ENCODE peak calls at places on chromosomes 5 and 9, in seven cellular contexts. I is HCT116; Z is neuronal stem cell; Y is CD8-positive, alpha-beta T cell; P is CD8-positive, alpha-beta memory T cell; K is brain microvascular endothelial cell; X is dorsolateral prefrontal cortex. H is an unnamed sample.

GRCh38 chr5:3340471-3340870 is 255.2 kb upstream of the IRX1 start:
- DNase-seq in P (no peak), I (no peak), K (no peak), Z (no peak), Y (no peak), X (no peak), H (no peak)

GRCh38 chr5:137344723-137345322 is 154.3 kb downstream of the SPOCK1 start:
- DNase-seq in I (peak; percentile 36), Z (peak; percentile 35), P (no peak), X (no peak), K (peak; percentile 73), Y (no peak), H (no peak)

GRCh38 chr5:112668016-112668415 is 69.7 kb upstream of the APC start:
- DNase-seq in I (no peak), X (no peak), K (no peak), Z (no peak), P (no peak), Y (no peak), H (no peak)

GRCh38 chr5:53679261-53679660 is 118.8 kb downstream of the NDUFS4 start:
- DNase-seq in Y (no peak), Z (no peak), K (peak; percentile 75), P (no peak), X (no peak), I (no peak), H (no peak)

GRCh38 chr9:132546148-132547051 is 36.0 kb upstream of the BARHL1 start:
- DNase-seq in X (no peak), I (no peak), Y (no peak), P (no peak), K (peak; percentile 11), Z (peak; percentile 43), H (no peak)

GRCh38 chr5:127564002-127564769 is 46.7 kb downstream of the PRRC1 start:
- DNase-seq in Y (peak; percentile 12), Z (peak; percentile 65), K (peak; percentile 56), I (peak; percentile 48), X (no peak), P (peak; percentile 45), H (peak; percentile 21)

GRCh38 chr5:40172721-40173120 is 507.0 kb upstream of the PTGER4 start:
- DNase-seq in P (no peak), I (no peak), X (no peak), Z (no peak), K (no peak), Y (no peak), H (no peak)

GRCh38 chr5:126645132-126645531 is 44.4 kb downstream of the PHAX start:
- DNase-seq in X (no peak), Z (no peak), P (no peak), I (no peak), Y (no peak), K (no peak), H (no peak)

GRCh38 chr9:123420560-123421210 is 64.7 kb downstream of the CRB2 start:
- DNase-seq in I (no peak), X (no peak), P (no peak), Y (no peak), K (no peak), Z (no peak), H (no peak)

GRCh38 chr5:78888580-78889187 is 96.4 kb downstream of the ARSB start:
- DNase-seq in Z (no peak), Y (no peak), X (no peak), I (no peak), P (no peak), K (no peak), H (no peak)

GRCh38 chr9:15211160-15211993 is 95.6 kb downstream of the TTC39B start:
- DNase-seq in P (peak; percentile 53), Z (peak; percentile 67), I (peak; percentile 50), X (no peak), K (peak; percentile 82), Y (peak; percentile 42), H (no peak)

GRCh38 chr5:168092786-168093185 is 198.7 kb upstream of the WWC1 start:
- DNase-seq in K (no peak), I (no peak), X (no peak), Z (no peak), P (no peak), Y (no peak), H (no peak)

GRCh38 chr9:132077881-132078280 is 1.8 kb downstream of the MED27 start:
- DNase-seq in P (no peak), I (no peak), Y (no peak), X (no peak), K (no peak), Z (no peak), H (no peak)

DNA sequence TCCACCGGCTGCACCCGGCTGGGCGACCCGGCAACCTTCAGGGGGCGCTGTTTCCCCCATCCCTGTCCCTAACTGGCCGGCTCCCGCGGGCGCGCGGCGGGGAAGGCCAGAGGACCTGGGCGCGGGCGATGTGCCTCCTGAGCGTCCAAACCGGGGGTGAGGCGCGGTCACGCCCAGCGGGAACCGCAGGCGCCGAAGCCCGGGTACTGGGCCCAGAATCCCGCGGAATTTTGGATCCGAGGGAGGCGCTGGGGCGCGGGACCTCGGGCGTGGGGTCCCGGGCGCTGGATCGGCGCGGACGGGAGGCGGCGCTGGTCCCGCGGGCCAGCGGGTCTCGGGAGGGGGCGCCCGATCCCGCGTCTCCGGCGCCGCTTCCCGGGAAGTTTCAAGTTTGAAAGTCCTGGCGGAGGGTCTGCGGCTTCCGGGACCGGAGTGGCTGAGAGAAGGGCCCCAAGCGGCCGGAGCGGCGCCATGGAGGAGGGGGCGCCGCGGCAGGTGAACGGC is at the start of gene PKN3:
- DNase-seq in P (peak; percentile 80), Y (peak; percentile 78), X (peak; percentile 83), Z (peak; percentile 91), K (peak; percentile 65), I (peak; percentile 69), H (peak; percentile 88)
- H3K27ac ChIP-seq in P (peak within 1 kb of the TSS; percentile 57), Y (no peak within 1 kb of the TSS), X (peak within 1 kb of the TSS; percentile 62), Z (peak within 1 kb of the TSS; percentile 75), K (peak within 1 kb of the TSS; percentile 6), I (peak within 1 kb of the TSS; percentile 87), H (peak within 1 kb of the TSS; percentile 83)

GRCh38 chr9:110282023-110282766 is 25.9 kb upstream of the TXN start:
- DNase-seq in X (no peak), P (no peak), Y (no peak), K (no peak), Z (no peak), I (no peak), H (no peak)
- H3K27me3 ChIP-seq in X (no peaks in the 10 kb centered on the region), P (no peaks in the 10 kb centered on the region), Y (no peaks in the 10 kb centered on the region), K (no peaks in the 10 kb centered on the region), Z (peaks cover under 1% of the 10 kb centered on the region), I (no peaks in the 10 kb centered on the region), H (no peaks in the 10 kb centered on the region)

DNA sequence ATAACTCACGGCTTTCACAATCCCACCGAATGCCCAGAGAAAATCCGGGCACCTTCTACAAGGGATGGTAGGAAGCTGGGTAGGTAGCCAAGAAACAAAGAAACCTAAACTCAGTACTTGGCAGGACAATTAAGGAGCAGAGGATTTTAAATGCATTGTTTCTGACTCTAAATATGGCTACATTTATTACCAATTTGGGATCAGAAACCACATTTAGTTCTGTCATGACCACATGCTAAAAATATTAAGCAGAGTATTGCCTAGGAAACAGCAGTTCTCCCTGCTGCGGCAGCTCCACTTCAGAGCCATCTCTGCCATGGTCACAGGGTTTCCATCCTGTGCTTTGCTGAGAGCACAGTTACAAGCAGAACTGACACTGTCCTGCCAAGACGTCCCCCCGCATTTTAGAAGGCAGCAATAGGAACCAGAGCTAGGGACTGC is 57.5 kb downstream of the SIL1 start:
- DNase-seq in P (no peak), K (no peak), X (peak; percentile 62), I (no peak), Y (no peak), Z (no peak), H (no peak)
- H3K27ac ChIP-seq in P (no peak overlapping the region), K (no peak overlapping the region), X (peak overlapping the region; percentile 56), I (no peak overlapping the region), Y (no peak overlapping the region), Z (no peak overlapping the region), H (peak overlapping the region; percentile 69)

DNA sequence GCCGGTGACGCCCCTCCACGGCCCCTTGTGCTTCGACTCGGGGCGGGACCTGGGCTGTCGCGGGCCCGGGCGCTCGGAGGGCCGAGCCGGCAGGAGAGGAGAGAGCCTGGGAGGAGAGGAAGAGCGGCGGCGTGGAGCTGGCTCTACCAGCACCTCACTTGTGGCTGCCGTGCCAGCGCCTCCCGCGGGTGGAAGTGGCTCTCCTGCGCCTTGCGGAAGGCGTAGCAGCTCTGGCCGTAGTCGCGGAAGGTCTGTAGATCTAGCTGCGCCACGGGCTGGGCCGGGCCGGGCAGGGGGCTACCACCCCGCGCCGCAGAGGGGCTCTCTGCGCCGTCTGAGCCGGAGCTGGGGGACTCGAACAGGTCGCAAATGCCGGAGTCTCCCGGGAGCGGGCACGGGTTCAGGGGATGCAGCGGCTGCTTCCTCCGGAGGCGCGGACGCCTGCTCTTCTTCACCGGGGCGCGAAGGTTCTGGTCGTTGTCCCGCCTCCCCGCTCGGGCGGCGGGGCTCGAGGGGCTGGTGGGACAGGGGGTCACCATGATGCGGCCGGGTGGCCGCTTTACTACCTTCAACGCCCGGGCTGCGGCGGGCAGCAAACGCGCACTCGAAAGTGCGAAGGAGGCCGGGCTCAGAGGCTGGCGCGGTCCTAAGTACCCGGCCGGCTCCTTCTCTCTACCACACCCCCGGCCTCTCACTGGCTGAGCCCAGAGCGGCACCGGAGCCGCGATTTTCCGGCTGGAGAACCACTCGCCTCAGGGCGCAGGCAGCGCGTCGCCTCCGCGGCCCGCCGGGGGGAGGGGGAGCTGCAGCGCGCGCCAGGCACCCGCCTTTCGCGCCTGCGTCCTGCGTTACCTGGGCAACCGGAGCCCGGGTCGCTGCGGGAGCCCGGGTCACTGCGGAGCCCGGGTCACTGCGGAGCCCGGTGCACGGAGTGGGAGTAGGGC is at the start of gene CCNO:
- DNase-seq in Y (no peak), P (peak; percentile 49), X (peak; percentile 72), I (peak; percentile 70), K (peak; percentile 44), Z (peak; percentile 85), H (peak; percentile 52)
- H3K27me3 ChIP-seq in Y (peaks cover 60% of the 10 kb centered on the region), P (peaks cover 55% of the 10 kb centered on the region), X (peaks cover 27% of the 10 kb centered on the region), I (no peaks in the 10 kb centered on the region), K (peaks cover 50% of the 10 kb centered on the region), Z (peaks cover 80% of the 10 kb centered on the region), H (peaks cover 22% of the 10 kb centered on the region)

DNA sequence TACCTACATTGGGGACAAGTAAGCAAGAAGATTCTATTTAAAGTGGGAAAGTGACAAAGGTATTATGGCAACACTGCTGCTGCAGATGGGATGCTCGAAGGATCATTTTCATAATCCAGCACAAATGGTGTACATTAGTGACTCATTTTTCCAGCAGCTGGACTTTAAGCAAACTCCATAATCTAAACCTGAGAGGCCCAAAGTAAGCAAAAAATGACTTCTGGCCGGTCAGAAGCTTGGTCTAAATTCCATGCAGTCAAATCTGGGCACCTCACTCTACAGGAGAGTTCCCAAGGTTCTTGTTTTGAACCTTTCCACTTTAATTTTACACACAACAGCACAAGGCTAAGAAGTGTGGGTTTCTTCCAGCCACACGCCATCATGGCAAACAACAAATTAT is 43.7 kb upstream of the TRAF1 start:
- DNase-seq in X (no peak), Y (no peak), I (no peak), Z (no peak), K (no peak), P (no peak), H (no peak)
- H3K27ac ChIP-seq in X (no peak overlapping the region), Y (no peak overlapping the region), I (no peak overlapping the region), Z (no peak overlapping the region), K (no peak overlapping the region), P (no peak overlapping the region), H (no peak overlapping the region)

GRCh38 chr5:36066001-36066539 is 612 bp downstream of the UGT3A2 start:
- DNase-seq in P (no peak), Z (no peak), Y (no peak), K (no peak), X (no peak), I (no peak), H (no peak)
- H3K27me3 ChIP-seq in P (no peaks in the 10 kb centered on the region), Z (peaks cover 45% of the 10 kb centered on the region), Y (peaks cover 3% of the 10 kb centered on the region), K (peaks cover 12% of the 10 kb centered on the region), X (no peaks in the 10 kb centered on the region), I (peaks cover 3% of the 10 kb centered on the region), H (no peaks in the 10 kb centered on the region)

GRCh38 chr9:70921126-70921525 is 200.3 kb downstream of the TRPM3 start:
- DNase-seq in Z (no peak), X (no peak), Y (no peak), I (no peak), K (peak; percentile 49), P (no peak), H (no peak)
- H3K27ac ChIP-seq in Z (peak overlapping the region; percentile 62), X (no peak overlapping the region), Y (no peak overlapping the region), I (no peak overlapping the region), K (peak overlapping the region; percentile 7), P (no peak overlapping the region), H (no peak overlapping the region)